ENCODE peak calls at places on chromosome 15, in seven cellular contexts. One of them, this sample, is unnamed.

GRCh38 chr15:58307313-58307961 is 124.4 kb upstream of the LIPC start:
- DNase-seq in HCEC 1CT: peak
- DNase-seq in non-pigmented ciliary epithelial cell: peak
- DNase-seq in heart left ventricle: no peak
- DNase-seq in mesothelial cell of epicardium: no peak
- DNase-seq in GM20000: no peak
- DNase-seq in substantia nigra: no peak
- DNase-seq in this sample: peak

GRCh38 chr15:69921626-69922624 is 175.8 kb downstream of the TLE3 start:
- DNase-seq in substantia nigra: no peak
- DNase-seq in GM20000: peak
- DNase-seq in heart left ventricle: no peak
- DNase-seq in HCEC 1CT: no peak
- DNase-seq in non-pigmented ciliary epithelial cell: no peak
- DNase-seq in mesothelial cell of epicardium: no peak
- DNase-seq in this sample: no peak

GRCh38 chr15:56759450-56759845 is 26.1 kb upstream of the ZNF280D start:
- DNase-seq in non-pigmented ciliary epithelial cell: peak
- DNase-seq in heart left ventricle: peak
- DNase-seq in substantia nigra: no peak
- DNase-seq in GM20000: no peak
- DNase-seq in HCEC 1CT: peak
- DNase-seq in mesothelial cell of epicardium: no peak
- DNase-seq in this sample: peak

GRCh38 chr15:32956006-32956405 is 238.2 kb downstream of the GREM1 start:
- DNase-seq in mesothelial cell of epicardium: no peak
- DNase-seq in heart left ventricle: no peak
- DNase-seq in non-pigmented ciliary epithelial cell: peak
- DNase-seq in substantia nigra: no peak
- DNase-seq in HCEC 1CT: peak
- DNase-seq in GM20000: peak
- DNase-seq in this sample: peak

GRCh38 chr15:40471105-40471777 is 457 bp downstream of the CHST14 start:
- DNase-seq in heart left ventricle: no peak
- DNase-seq in mesothelial cell of epicardium: no peak
- DNase-seq in GM20000: peak
- DNase-seq in substantia nigra: peak
- DNase-seq in non-pigmented ciliary epithelial cell: no peak
- DNase-seq in HCEC 1CT: no peak
- DNase-seq in this sample: peak

GRCh38 chr15:94070341-94071275 is 160.8 kb upstream of the MCTP2 start:
- DNase-seq in HCEC 1CT: no peak
- DNase-seq in non-pigmented ciliary epithelial cell: no peak
- DNase-seq in heart left ventricle: no peak
- DNase-seq in GM20000: no peak
- DNase-seq in substantia nigra: no peak
- DNase-seq in mesothelial cell of epicardium: no peak
- DNase-seq in this sample: no peak

GRCh38 chr15:74611341-74611740 is 4.3 kb upstream of the CLK3 start:
- DNase-seq in substantia nigra: no peak
- DNase-seq in GM20000: no peak
- DNase-seq in HCEC 1CT: no peak
- DNase-seq in heart left ventricle: peak
- DNase-seq in mesothelial cell of epicardium: no peak
- DNase-seq in non-pigmented ciliary epithelial cell: no peak
- DNase-seq in this sample: no peak

GRCh38 chr15:57352535-57353316 is 23.6 kb upstream of the CGNL1 start:
- DNase-seq in HCEC 1CT: no peak
- DNase-seq in GM20000: no peak
- DNase-seq in heart left ventricle: no peak
- DNase-seq in non-pigmented ciliary epithelial cell: no peak
- DNase-seq in mesothelial cell of epicardium: no peak
- DNase-seq in substantia nigra: no peak
- DNase-seq in this sample: no peak

GRCh38 chr15:31934821-31935220 is 95.5 kb upstream of the CHRNA7 start:
- DNase-seq in non-pigmented ciliary epithelial cell: peak
- DNase-seq in substantia nigra: no peak
- DNase-seq in GM20000: no peak
- DNase-seq in mesothelial cell of epicardium: no peak
- DNase-seq in HCEC 1CT: no peak
- DNase-seq in heart left ventricle: no peak
- DNase-seq in this sample: no peak

GRCh38 chr15:52728899-52729298 is 49.7 kb upstream of the ATOSA start:
- DNase-seq in mesothelial cell of epicardium: no peak
- DNase-seq in HCEC 1CT: peak
- DNase-seq in GM20000: no peak
- DNase-seq in non-pigmented ciliary epithelial cell: no peak
- DNase-seq in heart left ventricle: no peak
- DNase-seq in substantia nigra: no peak
- DNase-seq in this sample: peak